ENCODE peak calls at places on chromosomes 4 and X, in nine cellular contexts. S, N, Y, R, D, O, A, I and G are unnamed samples.
A peak's percentile ranks its signal among the peaks of the same experiment; 100 is the strongest.

GRCh38 chrX:20267924-20268701 is 1.4 kb upstream of the RPS6KA3 start:
- DNase-seq in N (no peak), A (peak; percentile 73), I (no peak), Y (peak; percentile 73), D (peak; percentile 2), O (no peak), S (no peak), R (no peak), G (peak; percentile 1)

GRCh38 chr4:47528651-47529050 is 43.6 kb downstream of the ATP10D start:
- DNase-seq in S (no peak), I (no peak), R (peak; percentile 80), Y (no peak), N (no peak), A (no peak), O (no peak), D (no peak), G (no peak)

GRCh38 chrX:119885554-119886428 is 9.9 kb upstream of the AKAP14 start:
- DNase-seq in A (no peak), Y (peak; percentile 22), R (no peak), S (peak; percentile 93), D (no peak), I (no peak), N (no peak), O (peak; percentile 60), G (no peak)

GRCh38 chr4:139710073-139710472 is 44.5 kb downstream of the MGST2 start:
- DNase-seq in R (no peak), I (no peak), D (no peak), A (no peak), N (no peak), O (no peak), S (no peak), Y (no peak), G (no peak)

GRCh38 chr4:107363137-107363536 is 327.0 kb upstream of the DKK2 start:
- DNase-seq in A (no peak), Y (no peak), D (no peak), R (no peak), N (no peak), I (no peak), S (no peak), O (no peak), G (no peak)

GRCh38 chrX:21374994-21375794 is 976 bp downstream of the CNKSR2 start:
- DNase-seq in N (peak; percentile 0), S (no peak), I (no peak), Y (peak; percentile 25), O (peak; percentile 1), D (no peak), A (no peak), R (no peak), G (no peak)

GRCh38 chr4:24488399-24489164 is 95.8 kb downstream of the DHX15 start:
- DNase-seq in I (peak; percentile 37), Y (peak; percentile 89), O (peak; percentile 48), R (no peak), A (peak; percentile 84), S (peak; percentile 82), N (peak; percentile 64), D (peak; percentile 27), G (no peak)

GRCh38 chr4:138310498-138310897 is 68.3 kb upstream of the SLC7A11 start:
- DNase-seq in D (no peak), N (no peak), O (no peak), A (no peak), S (no peak), I (no peak), Y (no peak), R (no peak), G (no peak)

GRCh38 chrX:108019382-108019857 is 25.4 kb upstream of the VSIG1 start:
- DNase-seq in Y (no peak), R (no peak), N (no peak), I (no peak), O (peak; percentile 2), S (no peak), D (no peak), A (no peak), G (no peak)

GRCh38 chrX:101203782-101204351 is 15.7 kb upstream of the DRP2 start:
- DNase-seq in R (no peak), Y (no peak), I (no peak), N (no peak), S (no peak), D (no peak), A (no peak), O (no peak), G (no peak)

GRCh38 chr4:118363166-118363565 is 10.4 kb upstream of the PRSS12 start:
- DNase-seq in Y (no peak), A (no peak), S (no peak), N (no peak), D (no peak), O (no peak), R (no peak), I (no peak), G (no peak)

GRCh38 chrX:1481636-1482529 is 29.2 kb upstream of the ASMTL start:
- DNase-seq in D (peak; percentile 62), I (no peak), O (peak; percentile 97), N (no peak), R (peak; percentile 21), Y (peak; percentile 51), A (peak; percentile 92), S (no peak), G (no peak)

GRCh38 chr4:38131371-38132139 is 171.4 kb downstream of the PTTG2 start:
- DNase-seq in S (no peak), I (peak; percentile 48), R (no peak), A (peak; percentile 95), O (peak; percentile 92), N (peak; percentile 37), D (peak; percentile 37), Y (peak; percentile 56), G (peak; percentile 19)

GRCh38 chr4:165312506-165312905 is 15.0 kb upstream of the MSMO1 start:
- DNase-seq in R (no peak), A (no peak), N (no peak), O (no peak), Y (no peak), D (no peak), S (no peak), I (no peak), G (no peak)

GRCh38 chr4:156999175-156999517 is 27.5 kb upstream of the PDGFC start:
- DNase-seq in R (peak; percentile 96), D (no peak), Y (no peak), I (no peak), N (no peak), S (peak; percentile 94), O (no peak), A (peak; percentile 88), G (no peak)

GRCh38 chr4:14783011-14783877 is 219.0 kb upstream of the CPEB2 start:
- DNase-seq in S (no peak), O (peak; percentile 63), D (no peak), R (no peak), Y (no peak), I (no peak), N (no peak), A (peak; percentile 59), G (no peak)

GRCh38 chr4:3306465-3306864 is 13.6 kb downstream of the RGS12 start:
- DNase-seq in A (peak; percentile 38), S (no peak), Y (no peak), N (no peak), D (no peak), I (no peak), R (no peak), O (no peak), G (no peak)

GRCh38 chr4:84324850-84325249 is 174.2 kb downstream of the NKX6-1 start:
- DNase-seq in I (no peak), D (no peak), A (no peak), R (no peak), Y (peak; percentile 14), N (no peak), O (no peak), S (no peak), G (no peak)